ENCODE peak calls at places on chromosomes 13 and 19, in ten cellular contexts. One of them, this sample, is unnamed.
A peak's percentile ranks its signal among the peaks of the same experiment; 100 is the strongest.

GRCh38 chr13:41562083-41562482 is 104.7 kb downstream of the RGCC start:
- DNase-seq in stimulated activated CD4-positive, alpha-beta T cell treated with anti-CD3 and anti-CD28 coated beads, TNF-alpha, amount 100 ng/mL, for 4 hours: no peak
- DNase-seq in osteocyte: no peak
- DNase-seq in GM10248: no peak
- DNase-seq in SK-N-MC: no peak
- DNase-seq in cardiac fibroblast: peak; percentile 85
- DNase-seq in AG09319: peak; percentile 57
- DNase-seq in small intestine: no peak
- DNase-seq in fibroblast of mammary gland: peak; percentile 87
- DNase-seq in activated T-helper 1 cell treated with anti-CD3 and anti-CD28 coated beads, Interleukin-12 subunit alpha, Interleukin-12 subunit beta, Interleukin-2, Interleukin-4 antibody, amounts not matched to agents 30 ng/mL and 10 ng/mL and 1 ng/mL, durations not matched to agents 14 hours and 24 hours and 36 hours: no peak
- DNase-seq in this sample: no peak

GRCh38 chr19:41323430-41324125 is 13.6 kb downstream of the CCDC97 start:
- DNase-seq in stimulated activated CD4-positive, alpha-beta T cell treated with anti-CD3 and anti-CD28 coated beads, TNF-alpha, amount 100 ng/mL, for 4 hours: no peak
- DNase-seq in osteocyte: peak; percentile 98
- DNase-seq in GM10248: no peak
- DNase-seq in SK-N-MC: no peak
- DNase-seq in cardiac fibroblast: peak; percentile 95
- DNase-seq in AG09319: peak; percentile 95
- DNase-seq in small intestine: no peak
- DNase-seq in fibroblast of mammary gland: peak; percentile 97
- DNase-seq in activated T-helper 1 cell treated with anti-CD3 and anti-CD28 coated beads, Interleukin-12 subunit alpha, Interleukin-12 subunit beta, Interleukin-2, Interleukin-4 antibody, amounts not matched to agents 30 ng/mL and 10 ng/mL and 1 ng/mL, durations not matched to agents 14 hours and 24 hours and 36 hours: no peak
- DNase-seq in this sample: no peak

GRCh38 chr19:17765069-17765618 is 13.9 kb downstream of the FCHO1 start:
- DNase-seq in stimulated activated CD4-positive, alpha-beta T cell treated with anti-CD3 and anti-CD28 coated beads, TNF-alpha, amount 100 ng/mL, for 4 hours: no peak
- DNase-seq in osteocyte: no peak
- DNase-seq in GM10248: no peak
- DNase-seq in SK-N-MC: no peak
- DNase-seq in cardiac fibroblast: no peak
- DNase-seq in AG09319: no peak
- DNase-seq in small intestine: peak; percentile 93
- DNase-seq in fibroblast of mammary gland: no peak
- DNase-seq in activated T-helper 1 cell treated with anti-CD3 and anti-CD28 coated beads, Interleukin-12 subunit alpha, Interleukin-12 subunit beta, Interleukin-2, Interleukin-4 antibody, amounts not matched to agents 30 ng/mL and 10 ng/mL and 1 ng/mL, durations not matched to agents 14 hours and 24 hours and 36 hours: no peak
- DNase-seq in this sample: no peak

GRCh38 chr19:33654840-33655508 is 33.2 kb downstream of the CHST8 start:
- DNase-seq in stimulated activated CD4-positive, alpha-beta T cell treated with anti-CD3 and anti-CD28 coated beads, TNF-alpha, amount 100 ng/mL, for 4 hours: no peak
- DNase-seq in osteocyte: no peak
- DNase-seq in GM10248: no peak
- DNase-seq in SK-N-MC: no peak
- DNase-seq in cardiac fibroblast: no peak
- DNase-seq in AG09319: no peak
- DNase-seq in small intestine: no peak
- DNase-seq in fibroblast of mammary gland: no peak
- DNase-seq in activated T-helper 1 cell treated with anti-CD3 and anti-CD28 coated beads, Interleukin-12 subunit alpha, Interleukin-12 subunit beta, Interleukin-2, Interleukin-4 antibody, amounts not matched to agents 30 ng/mL and 10 ng/mL and 1 ng/mL, durations not matched to agents 14 hours and 24 hours and 36 hours: no peak
- DNase-seq in this sample: no peak

GRCh38 chr19:47686679-47687450 is 26.4 kb upstream of the EHD2 start:
- DNase-seq in stimulated activated CD4-positive, alpha-beta T cell treated with anti-CD3 and anti-CD28 coated beads, TNF-alpha, amount 100 ng/mL, for 4 hours: no peak
- DNase-seq in osteocyte: no peak
- DNase-seq in GM10248: no peak
- DNase-seq in SK-N-MC: no peak
- DNase-seq in cardiac fibroblast: no peak
- DNase-seq in AG09319: no peak
- DNase-seq in small intestine: no peak
- DNase-seq in fibroblast of mammary gland: no peak
- DNase-seq in activated T-helper 1 cell treated with anti-CD3 and anti-CD28 coated beads, Interleukin-12 subunit alpha, Interleukin-12 subunit beta, Interleukin-2, Interleukin-4 antibody, amounts not matched to agents 30 ng/mL and 10 ng/mL and 1 ng/mL, durations not matched to agents 14 hours and 24 hours and 36 hours: no peak
- DNase-seq in this sample: no peak

GRCh38 chr13:45178349-45179142 is 22.3 kb downstream of the KCTD4 start:
- DNase-seq in stimulated activated CD4-positive, alpha-beta T cell treated with anti-CD3 and anti-CD28 coated beads, TNF-alpha, amount 100 ng/mL, for 4 hours: no peak
- DNase-seq in osteocyte: no peak
- DNase-seq in GM10248: no peak
- DNase-seq in SK-N-MC: no peak
- DNase-seq in cardiac fibroblast: peak; percentile 81
- DNase-seq in AG09319: no peak
- DNase-seq in small intestine: no peak
- DNase-seq in fibroblast of mammary gland: peak; percentile 85
- DNase-seq in activated T-helper 1 cell treated with anti-CD3 and anti-CD28 coated beads, Interleukin-12 subunit alpha, Interleukin-12 subunit beta, Interleukin-2, Interleukin-4 antibody, amounts not matched to agents 30 ng/mL and 10 ng/mL and 1 ng/mL, durations not matched to agents 14 hours and 24 hours and 36 hours: no peak
- DNase-seq in this sample: no peak

GRCh38 chr13:97003071-97003470 is 8.8 kb upstream of the OXGR1 start:
- DNase-seq in stimulated activated CD4-positive, alpha-beta T cell treated with anti-CD3 and anti-CD28 coated beads, TNF-alpha, amount 100 ng/mL, for 4 hours: no peak
- DNase-seq in osteocyte: no peak
- DNase-seq in GM10248: no peak
- DNase-seq in SK-N-MC: no peak
- DNase-seq in cardiac fibroblast: peak; percentile 35
- DNase-seq in AG09319: no peak
- DNase-seq in small intestine: no peak
- DNase-seq in fibroblast of mammary gland: peak; percentile 49
- DNase-seq in activated T-helper 1 cell treated with anti-CD3 and anti-CD28 coated beads, Interleukin-12 subunit alpha, Interleukin-12 subunit beta, Interleukin-2, Interleukin-4 antibody, amounts not matched to agents 30 ng/mL and 10 ng/mL and 1 ng/mL, durations not matched to agents 14 hours and 24 hours and 36 hours: no peak
- DNase-seq in this sample: no peak

GRCh38 chr13:51560336-51560735 is 23.9 kb upstream of the WDFY2 start:
- DNase-seq in stimulated activated CD4-positive, alpha-beta T cell treated with anti-CD3 and anti-CD28 coated beads, TNF-alpha, amount 100 ng/mL, for 4 hours: no peak
- DNase-seq in osteocyte: no peak
- DNase-seq in GM10248: no peak
- DNase-seq in SK-N-MC: no peak
- DNase-seq in cardiac fibroblast: no peak
- DNase-seq in AG09319: no peak
- DNase-seq in small intestine: no peak
- DNase-seq in fibroblast of mammary gland: no peak
- DNase-seq in activated T-helper 1 cell treated with anti-CD3 and anti-CD28 coated beads, Interleukin-12 subunit alpha, Interleukin-12 subunit beta, Interleukin-2, Interleukin-4 antibody, amounts not matched to agents 30 ng/mL and 10 ng/mL and 1 ng/mL, durations not matched to agents 14 hours and 24 hours and 36 hours: no peak
- DNase-seq in this sample: no peak

GRCh38 chr19:15448014-15448777 is 1.6 kb downstream of the WIZ start:
- DNase-seq in stimulated activated CD4-positive, alpha-beta T cell treated with anti-CD3 and anti-CD28 coated beads, TNF-alpha, amount 100 ng/mL, for 4 hours: no peak
- DNase-seq in osteocyte: no peak
- DNase-seq in GM10248: no peak
- DNase-seq in SK-N-MC: no peak
- DNase-seq in cardiac fibroblast: no peak
- DNase-seq in AG09319: no peak
- DNase-seq in small intestine: no peak
- DNase-seq in fibroblast of mammary gland: no peak
- DNase-seq in activated T-helper 1 cell treated with anti-CD3 and anti-CD28 coated beads, Interleukin-12 subunit alpha, Interleukin-12 subunit beta, Interleukin-2, Interleukin-4 antibody, amounts not matched to agents 30 ng/mL and 10 ng/mL and 1 ng/mL, durations not matched to agents 14 hours and 24 hours and 36 hours: no peak
- DNase-seq in this sample: no peak

This sample was measured in Caco-2.